ENCODE peak calls at places on chromosome 14, in six cellular contexts. One of them, this sample, is unnamed.

GRCh38 chr14:52661314-52661713 is 34.0 kb downstream of the ERO1A start:
- DNase-seq in Ammon's horn: no peak
- DNase-seq in HuH-7.5: no peak
- DNase-seq in ELR: no peak
- DNase-seq in endothelial cell: no peak
- DNase-seq in WTC11: no peak
- DNase-seq in this sample: no peak

GRCh38 chr14:106875503-106875902 is 1349.1 kb downstream of the TMEM121 start:
- DNase-seq in Ammon's horn: no peak
- DNase-seq in HuH-7.5: no peak
- DNase-seq in ELR: no peak
- DNase-seq in endothelial cell: no peak
- DNase-seq in WTC11: no peak
- DNase-seq in this sample: no peak

GRCh38 chr14:59849371-59850130 is 21.0 kb downstream of the RTN1 start:
- DNase-seq in Ammon's horn: no peak
- DNase-seq in HuH-7.5: no peak
- DNase-seq in ELR: no peak
- DNase-seq in endothelial cell: no peak
- DNase-seq in WTC11: no peak
- DNase-seq in this sample: no peak

GRCh38 chr14:52365071-52365470 is 51.0 kb downstream of the PTGER2 start:
- DNase-seq in Ammon's horn: no peak
- DNase-seq in HuH-7.5: no peak
- DNase-seq in ELR: peak
- DNase-seq in endothelial cell: no peak
- DNase-seq in WTC11: no peak
- DNase-seq in this sample: no peak

GRCh38 chr14:29454026-29454693 is 473.5 kb downstream of the PRKD1 start:
- DNase-seq in Ammon's horn: no peak
- DNase-seq in HuH-7.5: no peak
- DNase-seq in ELR: peak
- DNase-seq in endothelial cell: no peak
- DNase-seq in WTC11: peak
- DNase-seq in this sample: peak

GRCh38 chr14:91523972-91524371 is 13.9 kb upstream of the PPP4R3A start:
- DNase-seq in Ammon's horn: no peak
- DNase-seq in HuH-7.5: no peak
- DNase-seq in ELR: no peak
- DNase-seq in endothelial cell: no peak
- DNase-seq in WTC11: no peak
- DNase-seq in this sample: peak

GRCh38 chr14:68734231-68734732 is 58.6 kb downstream of the ZFP36L1 start:
- DNase-seq in Ammon's horn: no peak
- DNase-seq in HuH-7.5: no peak
- DNase-seq in ELR: peak
- DNase-seq in endothelial cell: no peak
- DNase-seq in WTC11: no peak
- DNase-seq in this sample: no peak

GRCh38 chr14:44112774-44113460 is 394.2 kb downstream of the FSCB start:
- DNase-seq in Ammon's horn: no peak
- DNase-seq in HuH-7.5: no peak
- DNase-seq in ELR: peak
- DNase-seq in endothelial cell: no peak
- DNase-seq in WTC11: no peak
- DNase-seq in this sample: no peak

GRCh38 chr14:36773558-36773957 is 111.9 kb downstream of the PAX9 start:
- DNase-seq in Ammon's horn: no peak
- DNase-seq in HuH-7.5: no peak
- DNase-seq in ELR: peak
- DNase-seq in endothelial cell: no peak
- DNase-seq in WTC11: no peak
- DNase-seq in this sample: no peak

GRCh38 chr14:27528328-27528727 is 930.5 kb upstream of the NOVA1 start:
- DNase-seq in Ammon's horn: peak
- DNase-seq in HuH-7.5: peak
- DNase-seq in ELR: peak
- DNase-seq in endothelial cell: peak
- DNase-seq in WTC11: no peak
- DNase-seq in this sample: peak

GRCh38 chr14:30443368-30444007 is 115.5 kb upstream of the G2E3 start:
- DNase-seq in Ammon's horn: peak
- DNase-seq in HuH-7.5: peak
- DNase-seq in ELR: peak
- DNase-seq in endothelial cell: no peak
- DNase-seq in WTC11: no peak
- DNase-seq in this sample: peak

GRCh38 chr14:104816678-104816945 is 15.7 kb downstream of the ZBTB42 start:
- DNase-seq in Ammon's horn: no peak
- DNase-seq in HuH-7.5: no peak
- DNase-seq in ELR: no peak
- DNase-seq in endothelial cell: no peak
- DNase-seq in WTC11: no peak
- DNase-seq in this sample: no peak

This sample was measured in GM23338.